ENCODE peak calls at places on chromosomes 7 and 10, in eight cellular contexts. V is transverse colon, B is heart right ventricle, F is cardiac muscle cell, A is right lobe of liver, U is H9, M is keratinocyte, O is aorta. T is an unnamed sample. For H3K4me1, the result is how much of the 10 kb centered on the place peaks cover.

GRCh38 chr7:75924884-75925283 is 9.9 kb downstream of the POR start:
- DNase-seq in B (no peak), O (no peak), U (no peak), F (no peak), V (no peak), M (no peak), A (no peak), T (no peak)

GRCh38 chr7:130392456-130392860 is 12.2 kb downstream of the CPA1 start:
- DNase-seq in V (no peak), O (no peak), B (no peak), U (no peak), A (no peak), M (no peak), F (no peak), T (no peak)

GRCh38 chr7:66930341-66930740 is 9.3 kb downstream of the TMEM248 start:
- DNase-seq in A (no peak), F (peak), M (no peak), O (no peak), U (peak), B (no peak), V (no peak), T (no peak)

GRCh38 chr7:51141451-51141971 is 175.1 kb downstream of the COBL start:
- DNase-seq in V (no peak), U (no peak), O (no peak), F (peak), B (no peak), A (no peak), M (no peak), T (no peak)

GRCh38 chr7:7870590-7870989 is 98.0 kb upstream of the GLCCI1 start:
- DNase-seq in V (no peak), F (no peak), A (no peak), O (no peak), B (no peak), M (no peak), U (no peak), T (no peak)

GRCh38 chr10:132849546-132850031 is 63.6 kb upstream of the NKX6-2 start:
- DNase-seq in M (no peak), U (peak), B (no peak), V (no peak), F (no peak), A (no peak), O (peak), T (no peak)

GRCh38 chr7:123437447-123437995 is 96.9 kb downstream of the IQUB start:
- DNase-seq in B (no peak), A (no peak), V (no peak), O (no peak), U (peak), M (no peak), F (no peak), T (no peak)

GRCh38 chr7:73850781-73851207 is 8.5 kb upstream of the METTL27 start:
- DNase-seq in A (no peak), U (no peak), O (no peak), M (peak), B (no peak), V (peak), F (no peak), T (no peak)

GRCh38 chr7:6306471-6306870 is 34.0 kb upstream of the CYTH3 start:
- DNase-seq in M (peak), U (no peak), A (no peak), B (no peak), V (no peak), O (no peak), F (no peak), T (no peak)

GRCh38 chr10:7053195-7053594 is 357.6 kb downstream of the SFMBT2 start:
- DNase-seq in O (no peak), B (no peak), U (no peak), M (no peak), F (no peak), V (no peak), A (no peak), T (no peak)

GRCh38 chr10:48285710-48286109 is 11.2 kb upstream of the FRMPD2 start:
- DNase-seq in M (no peak), O (no peak), U (no peak), B (no peak), F (no peak), V (no peak), A (no peak), T (no peak)

GRCh38 chr10:120486671-120487205 is 29.7 kb downstream of the PLPP4 start:
- DNase-seq in A (no peak), M (no peak), B (no peak), O (no peak), V (no peak), U (no peak), F (no peak), T (no peak)

GRCh38 chr10:48287417-48288391 is 13.2 kb upstream of the FRMPD2 start:
- DNase-seq in F (peak), A (peak), M (no peak), O (no peak), V (no peak), U (no peak), B (peak), T (peak)

GRCh38 chr7:88200793-88201192 is 19.0 kb downstream of the SRI start:
- DNase-seq in F (no peak), V (no peak), O (no peak), M (no peak), U (no peak), A (no peak), B (no peak), T (no peak)

GRCh38 chr7:157021893-157022680 is 11.6 kb upstream of the MNX1 start:
- DNase-seq in A (no peak), O (no peak), B (no peak), M (no peak), F (no peak), V (no peak), U (no peak), T (no peak)

GRCh38 chr10:113641702-113642101 is 22.1 kb downstream of the NRAP start:
- DNase-seq in F (no peak), A (no peak), O (no peak), V (no peak), U (no peak), B (no peak), M (no peak), T (no peak)

GRCh38 chr10:103618575-103619423 is 125.3 kb downstream of the NEURL1 start:
- DNase-seq in O (peak), A (peak), V (peak), M (no peak), U (no peak), B (peak), F (no peak), T (no peak)

GRCh38 chr10:79375321-79376077 is 28.2 kb downstream of the PPIF start:
- DNase-seq in F (peak), U (peak), A (peak), M (no peak), O (no peak), V (no peak), B (no peak), T (no peak)

GRCh38 chr7:117285821-117286220 is 37.0 kb downstream of the WNT2 start:
- DNase-seq in B (no peak), U (no peak), F (no peak), V (no peak), A (no peak), M (no peak), O (no peak), T (no peak)

GRCh38 chr7:102125127-102125561 is 161.5 kb upstream of the SH2B2 start:
- DNase-seq in V (peak), A (no peak), B (peak), U (peak), M (no peak), F (peak), O (peak), T (no peak)

GRCh38 chr10:132476146-132477065 is 61.2 kb upstream of the INPP5A start:
- DNase-seq in U (no peak), V (no peak), O (peak), M (no peak), F (no peak), A (peak), B (no peak), T (no peak)

GRCh38 chr10:95429639-95430038 is 131.5 kb downstream of the SORBS1 start:
- DNase-seq in B (no peak), A (no peak), M (peak), O (no peak), F (no peak), U (no peak), V (no peak), T (no peak)
- H3K27ac ChIP-seq in B (peak), A (peak), M (peak), O (peak), F (no peak), U (no peak), V (peak), T (no peak)

GRCh38 chr7:149004405-149005370 is 23.6 kb downstream of the PDIA4 start:
- DNase-seq in A (peak), O (peak), V (no peak), M (no peak), B (no peak), F (no peak), U (no peak), T (no peak)
- H3K4me1 ChIP-seq in A (under half), O (under half), V (under half), M (under half), B (under half), F (under half), U (under half), T (under half)

DNA sequence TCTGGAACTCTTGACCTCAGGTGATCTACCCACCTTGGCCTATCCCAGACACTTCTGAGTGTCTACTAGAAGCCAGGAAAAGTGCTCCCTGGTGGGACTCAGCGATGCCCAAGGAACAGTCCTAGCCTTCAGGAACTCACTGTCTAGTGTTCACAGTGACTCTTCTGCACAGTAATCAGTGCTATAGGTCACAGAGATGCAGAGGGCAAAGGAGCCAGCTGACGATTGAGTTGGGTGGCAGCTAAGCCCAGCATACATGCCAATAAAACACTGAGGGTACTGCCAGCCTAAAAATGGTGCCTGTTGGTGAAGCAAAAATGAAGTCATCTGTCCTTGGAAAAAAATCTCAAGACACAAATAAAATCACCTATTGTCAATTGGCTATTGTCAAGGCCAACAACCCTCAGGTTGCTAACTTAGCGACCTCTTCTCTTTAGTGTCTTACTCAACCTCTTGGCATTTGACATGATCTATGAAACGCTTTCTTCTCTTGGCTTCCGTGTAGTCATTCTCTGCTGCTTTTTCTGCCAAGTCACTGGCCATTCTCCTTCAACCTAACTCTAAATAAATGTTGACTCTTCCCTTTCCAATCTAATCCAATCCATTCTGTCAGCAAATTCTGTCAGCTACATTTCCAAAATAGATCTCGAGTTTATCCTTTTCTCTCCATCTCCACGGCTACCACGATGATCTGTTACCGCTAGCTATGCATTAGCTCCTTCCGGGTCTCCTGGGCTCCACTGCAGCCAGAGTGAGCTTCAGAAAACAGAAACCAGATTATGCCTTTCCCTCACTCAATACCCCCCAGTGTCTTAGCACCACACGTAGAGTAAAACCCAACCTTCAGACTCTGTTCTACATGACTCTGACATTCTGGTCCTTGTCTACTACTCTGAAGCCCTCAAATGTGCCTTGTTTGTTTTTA is 99.2 kb downstream of the ATXN7L1 start:
- DNase-seq in F (no peak), B (no peak), U (no peak), M (no peak), A (no peak), O (no peak), V (no peak), T (no peak)
- H3K27ac ChIP-seq in F (no peak), B (no peak), U (no peak), M (no peak), A (peak), O (no peak), V (no peak), T (no peak)

DNA sequence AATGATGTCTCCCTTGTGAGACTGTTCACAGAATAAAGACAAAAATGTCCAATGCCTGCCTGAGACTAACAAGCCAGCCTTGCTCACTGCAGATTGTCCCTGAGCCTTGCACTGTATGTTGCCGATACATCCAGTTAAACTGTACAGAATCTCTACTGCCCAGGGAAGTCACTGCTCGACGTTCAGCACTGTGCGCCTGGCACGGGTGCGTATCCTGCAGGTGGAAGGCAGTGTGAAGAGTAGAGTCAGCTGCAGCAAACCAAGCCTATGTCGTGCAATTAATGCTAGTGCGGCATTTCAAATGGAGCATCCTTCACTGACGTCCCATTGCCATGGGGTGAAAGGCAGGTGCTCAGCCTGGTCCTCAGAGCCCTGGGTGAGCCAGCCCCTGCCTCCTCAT is 132.9 kb downstream of the TNS3 start:
- DNase-seq in V (no peak), M (no peak), B (no peak), F (no peak), O (peak), A (no peak), U (no peak), T (no peak)
- H3K4me1 ChIP-seq in V (under half), M (under half), B (half or more), F (under half), O (under half), A (under half), U (under half), T (under half)

GRCh38 chr10:100966887-100967286 is 2.4 kb upstream of the SEMA4G start:
- DNase-seq in M (no peak), B (no peak), U (no peak), F (no peak), A (no peak), V (no peak), O (no peak), T (no peak)
- H3K27ac ChIP-seq in M (no peak), B (no peak), U (no peak), F (peak), A (no peak), V (no peak), O (no peak), T (peak)

GRCh38 chr7:154984601-154985188 is 18.2 kb downstream of the PAXIP1 start:
- DNase-seq in O (no peak), A (no peak), B (no peak), M (no peak), V (no peak), F (no peak), U (no peak), T (no peak)
- H3K4me1 ChIP-seq in O (under half), A (under half), B (under half), M (under half), V (under half), F (under half), U (under half), T (under half)

DNA sequence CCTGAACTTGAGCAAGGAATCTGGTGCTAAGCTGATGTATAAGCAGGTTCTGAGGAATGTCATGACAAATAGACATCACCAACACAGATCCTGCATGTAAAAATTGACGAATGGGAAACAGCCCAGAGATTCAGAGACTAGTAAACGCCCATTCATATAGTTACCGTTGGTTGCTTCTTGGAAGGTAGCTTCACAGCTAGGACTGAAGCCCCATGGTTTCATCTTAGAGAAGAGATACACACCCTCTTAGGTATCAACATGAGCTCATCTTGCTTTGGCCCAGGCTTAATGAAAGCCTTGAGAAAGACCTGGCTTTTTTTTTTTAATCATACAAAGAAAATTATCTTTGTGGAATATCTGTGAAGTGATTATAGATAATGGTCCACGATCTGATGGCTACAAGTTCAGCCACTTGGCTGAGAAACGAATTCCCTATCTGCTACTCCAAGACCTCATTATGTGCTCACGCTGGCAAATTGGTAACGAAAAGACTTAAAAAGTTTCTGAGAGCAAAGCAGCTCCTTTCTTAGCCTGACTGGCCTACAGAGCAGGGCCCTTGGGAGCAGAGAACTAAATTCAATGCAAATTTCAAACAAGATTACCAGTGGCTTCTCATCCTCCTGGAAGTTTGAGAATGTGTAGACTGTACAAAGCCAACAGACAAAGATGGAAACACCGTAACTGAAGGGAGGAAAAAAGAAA is 181.1 kb downstream of the NRP1 start:
- DNase-seq in U (no peak), A (no peak), M (no peak), V (no peak), O (no peak), F (no peak), B (no peak), T (no peak)
- H3K27ac ChIP-seq in U (no peak), A (no peak), M (no peak), V (no peak), O (no peak), F (no peak), B (peak), T (no peak)